ENCODE peak calls at places on chromosomes 13 and 19, in six cellular contexts. G, N, Y, P, A and F are unnamed samples.

GRCh38 chr13:79492313-79492798 is 11.4 kb downstream of the NDFIP2 start:
- DNase-seq in G (no peak), N (no peak), Y (no peak), P (no peak), A (no peak), F (no peak)

GRCh38 chr19:46497773-46498172 is 2.1 kb upstream of the PNMA8B start:
- DNase-seq in G (no peak), N (no peak), Y (no peak), P (no peak), A (no peak), F (no peak)

GRCh38 chr19:47005873-47006272 is 13.8 kb upstream of the NPAS1 start:
- DNase-seq in G (no peak), N (no peak), Y (no peak), P (peak), A (no peak), F (no peak)

GRCh38 chr19:57016076-57016475 is 103.7 kb upstream of the USP29 start:
- DNase-seq in G (no peak), N (no peak), Y (no peak), P (no peak), A (no peak), F (no peak)

GRCh38 chr19:5850743-5851293 is 431 bp downstream of the FUT3 start:
- DNase-seq in G (peak), N (peak), Y (no peak), P (no peak), A (peak), F (no peak)

GRCh38 chr19:50835785-50836542 is 2.6 kb upstream of the KLK15 start:
- DNase-seq in G (peak), N (peak), Y (peak), P (peak), A (peak), F (peak)

GRCh38 chr19:1276620-1277007 is 1.3 kb downstream of the FAM174C start:
- DNase-seq in G (no peak), N (peak), Y (no peak), P (no peak), A (no peak), F (peak)

GRCh38 chr13:39100996-39101751 is 62.9 kb downstream of the NHLRC3 start:
- DNase-seq in G (no peak), N (no peak), Y (no peak), P (no peak), A (no peak), F (no peak)

GRCh38 chr13:36815069-36815468 is 4.0 kb upstream of the RFXAP start:
- DNase-seq in G (no peak), N (no peak), Y (no peak), P (peak), A (peak), F (no peak)

GRCh38 chr13:52600666-52601065 is 41.6 kb upstream of the HNRNPA1L2 start:
- DNase-seq in G (no peak), N (no peak), Y (peak), P (no peak), A (no peak), F (no peak)

GRCh38 chr13:30464496-30465351 is 1.0 kb downstream of the HMGB1 start:
- DNase-seq in G (peak), N (peak), Y (no peak), P (no peak), A (peak), F (peak)
- TF ChIP-seq POLR2AphosphoS5 in G (no peak), N (peak), Y (peak), P (peak), A (no peak), F (peak)

GRCh38 chr13:46057251-46058015 is 4.9 kb upstream of the ZC3H13 start:
- DNase-seq in G (no peak), N (no peak), Y (no peak), P (no peak), A (no peak), F (no peak)

GRCh38 chr13:46051958-46052313 is 610 bp downstream of the ZC3H13 start:
- DNase-seq in G (no peak), N (no peak), Y (peak), P (no peak), A (no peak), F (no peak)

GRCh38 chr13:46053162-46054012 is 841 bp upstream of the ZC3H13 start:
- DNase-seq in G (no peak), N (no peak), Y (no peak), P (no peak), A (no peak), F (no peak)

GRCh38 chr13:46050771-46051170 is 1.8 kb downstream of the ZC3H13 start:
- DNase-seq in G (no peak), N (no peak), Y (no peak), P (no peak), A (no peak), F (no peak)

GRCh38 chr13:46052314-46053161 is at the start of gene ZC3H13:
- DNase-seq in G (peak), N (peak), Y (peak), P (peak), A (peak), F (peak)
- TF ChIP-seq POLR2A in G (peak), N (peak), Y (peak), P (peak), A (peak), F (peak)

GRCh38 chr13:78121459-78122348 is 203.1 kb upstream of the EDNRB start:
- DNase-seq in G (no peak), N (peak), Y (peak), P (peak), A (peak), F (no peak)
- TF ChIP-seq POLR2AphosphoS5 in G (no peak), N (no peak), Y (no peak), P (no peak), A (no peak), F (no peak)

GRCh38 chr19:17219286-17219685 is 4.1 kb downstream of the USE1 start:
- DNase-seq in G (no peak), N (no peak), Y (no peak), P (no peak), A (no peak), F (no peak)
- TF ChIP-seq POLR2A in G (no peak), N (no peak), Y (no peak), P (no peak), A (no peak), F (no peak)

DNA sequence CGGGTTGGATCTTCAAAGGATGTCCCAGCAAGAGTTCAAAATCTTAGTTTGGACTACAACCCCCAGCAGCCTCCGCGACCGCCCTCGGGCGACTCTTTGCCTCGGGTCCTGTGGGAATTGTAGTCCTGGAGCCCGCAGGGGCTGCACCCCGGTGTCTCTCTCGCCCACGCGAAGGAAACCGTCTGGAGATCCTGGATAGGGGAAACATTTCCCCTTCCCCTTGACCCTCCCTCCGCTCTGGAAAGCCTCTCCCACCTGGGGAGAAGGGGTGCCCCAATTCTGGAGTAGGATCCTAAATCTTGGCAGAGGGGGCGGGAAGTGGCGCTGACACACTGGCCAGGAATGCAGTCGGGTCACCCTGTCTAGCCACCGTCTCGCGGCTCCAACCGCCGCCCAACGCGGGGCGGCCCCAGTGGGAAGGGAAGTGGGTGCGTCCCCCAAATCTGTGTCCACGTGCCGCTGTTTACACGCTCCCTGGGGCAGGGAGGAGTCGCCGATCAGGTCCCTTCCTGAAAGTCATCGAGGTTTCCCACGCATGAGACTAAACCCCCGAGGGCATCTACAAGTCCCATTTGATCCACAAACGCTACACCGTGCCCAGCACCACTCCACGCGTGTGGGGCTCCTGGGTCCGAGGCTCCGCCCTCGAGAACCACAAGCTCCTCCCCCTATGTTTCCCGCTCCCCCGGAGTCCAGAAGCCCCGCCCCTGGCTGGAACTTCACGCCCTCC is 731 bp upstream of the PPP1R13L start:
- DNase-seq in G (peak), N (peak), Y (peak), P (peak), A (peak), F (peak)
- TF ChIP-seq POLR2AphosphoS5 in G (no peak), N (peak), Y (peak), P (no peak), A (no peak), F (peak)

DNA sequence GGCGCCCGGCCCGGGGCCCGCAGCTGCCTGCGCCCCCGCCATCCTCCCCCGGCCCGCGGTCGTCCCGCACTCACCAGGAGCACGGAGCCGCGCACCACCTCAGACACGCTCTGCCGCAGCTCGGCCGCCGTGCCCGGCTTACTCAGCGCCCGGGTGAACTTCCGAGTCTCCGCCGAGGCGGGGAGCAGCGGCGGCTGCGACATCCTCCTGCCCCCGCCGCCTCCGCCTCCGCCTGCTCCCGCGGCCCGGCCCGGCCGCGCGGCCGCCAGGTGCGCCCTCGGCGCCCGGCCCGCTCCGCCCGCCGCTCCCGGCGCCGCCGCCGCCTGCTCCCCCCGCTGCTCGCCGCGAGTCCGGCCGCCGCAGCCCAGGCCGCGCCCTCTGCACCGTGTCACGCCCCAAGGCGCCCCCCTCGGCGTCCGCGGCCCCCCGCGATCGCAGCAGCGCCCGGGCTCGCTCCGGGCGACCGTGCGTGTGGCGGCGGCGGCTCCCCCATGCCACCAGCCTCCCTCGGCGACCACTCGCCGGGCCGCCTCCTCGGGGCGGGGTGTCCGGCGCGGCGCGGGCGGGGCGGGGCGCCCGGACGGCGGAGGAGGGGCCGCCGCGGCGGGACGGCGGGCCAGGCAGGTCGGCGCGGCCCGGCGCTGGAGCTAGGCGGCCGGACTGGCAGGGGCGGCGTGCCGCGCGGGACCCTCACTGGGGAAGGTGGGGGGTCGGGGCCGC is 108.4 kb upstream of the DOCK9 start:
- DNase-seq in G (peak), N (peak), Y (peak), P (no peak), A (peak), F (peak)
- TF ChIP-seq POLR2A in G (no peak), N (no peak), Y (no peak), P (peak), A (no peak), F (no peak)

GRCh38 chr13:28373803-28374202 is 121.1 kb downstream of the FLT1 start:
- DNase-seq in G (no peak), N (no peak), Y (no peak), P (no peak), A (no peak), F (no peak)
- TF ChIP-seq POLR2AphosphoS5 in G (no peak), N (no peak), Y (no peak), P (no peak), A (no peak), F (no peak)

DNA sequence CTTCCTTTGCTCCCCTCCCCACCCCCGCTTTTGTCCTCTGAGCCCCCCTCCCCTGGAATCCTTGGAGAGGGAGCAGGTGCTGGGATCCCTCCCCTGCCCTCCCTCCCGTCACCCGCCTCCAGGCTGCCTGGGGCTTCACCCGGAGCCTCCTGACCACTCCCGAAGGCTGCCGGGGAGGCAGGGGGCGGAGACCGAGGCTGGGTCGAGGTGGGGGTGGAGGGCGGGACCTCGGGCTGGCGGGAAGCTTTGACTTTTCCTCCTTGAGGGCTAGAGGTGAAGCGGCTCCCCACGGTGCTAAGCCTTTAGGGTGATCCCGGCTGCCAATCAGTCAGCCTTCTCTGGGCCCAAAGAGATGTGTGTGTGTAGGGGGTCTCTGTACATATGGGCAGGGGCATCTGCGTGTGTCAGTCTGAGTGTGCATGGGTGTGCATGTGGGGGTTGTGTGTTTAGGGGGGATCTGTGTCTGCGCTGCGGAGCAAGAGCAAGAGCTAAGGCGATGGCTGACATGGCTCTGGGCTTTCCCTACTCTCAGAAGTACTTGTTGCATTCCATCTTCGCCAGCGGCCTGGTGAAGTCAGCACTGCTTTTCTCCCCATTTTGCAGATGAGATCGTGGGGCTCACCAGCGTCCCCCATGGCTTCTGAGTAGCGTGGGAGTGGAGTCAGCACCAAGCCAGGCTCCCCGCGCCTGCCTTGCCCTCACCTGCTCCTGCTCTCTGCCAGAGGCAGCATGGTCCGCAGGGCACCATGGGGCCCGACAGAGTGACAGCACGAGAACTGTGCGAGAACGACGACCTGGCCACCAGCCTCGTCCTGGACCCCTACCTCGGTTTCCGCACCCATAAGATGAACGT is 1.7 kb downstream of the KMT5C start:
- DNase-seq in G (peak), N (peak), Y (peak), P (peak), A (peak), F (no peak)
- TF ChIP-seq POLR2A in G (no peak), N (no peak), Y (no peak), P (no peak), A (no peak), F (no peak)